ENCODE peak calls at places on chromosomes 3 and 15, in nine cellular contexts. B, E, Y, I, L, T, P, A and C are unnamed samples.
A peak's percentile ranks its signal among the peaks of the same experiment; 100 is the strongest.

GRCh38 chr3:59678042-59678707 is 628.4 kb upstream of the CFAP20DC start:
- DNase-seq in B (peak; percentile 30), E (no peak), Y (no peak), I (no peak), L (peak; percentile 48), T (no peak), P (no peak), A (no peak), C (no peak)

GRCh38 chr3:143352031-143352623 is 232.6 kb downstream of the CHST2 start:
- DNase-seq in B (no peak), E (no peak), Y (no peak), I (no peak), L (no peak), T (no peak), P (no peak), A (no peak), C (no peak)

GRCh38 chr15:66997212-66997611 is 68.2 kb upstream of the SMAD3 start:
- DNase-seq in B (peak; percentile 85), E (peak; percentile 91), Y (no peak), I (no peak), L (no peak), T (no peak), P (peak; percentile 19), A (no peak), C (peak; percentile 24)

GRCh38 chr15:95557226-95558046 is 773.1 kb upstream of the NR2F2 start:
- DNase-seq in B (peak; percentile 90), E (peak; percentile 93), Y (no peak), I (no peak), L (no peak), T (no peak), P (peak; percentile 56), A (peak; percentile 55), C (peak; percentile 78)

GRCh38 chr3:38150780-38151528 is 12.5 kb downstream of the MYD88 start:
- DNase-seq in B (no peak), E (no peak), Y (peak; percentile 9), I (no peak), L (no peak), T (no peak), P (no peak), A (no peak), C (no peak)

GRCh38 chr3:38576131-38577088 is 73.1 kb downstream of the SCN5A start:
- DNase-seq in B (no peak), E (no peak), Y (peak; percentile 66), I (no peak), L (no peak), T (no peak), P (no peak), A (no peak), C (no peak)

GRCh38 chr15:89809093-89809786 is 5.4 kb downstream of the ANPEP start:
- DNase-seq in B (no peak), E (no peak), Y (no peak), I (no peak), L (no peak), T (no peak), P (no peak), A (no peak), C (peak; percentile 72)

GRCh38 chr3:99808163-99808794 is 9.4 kb upstream of the CMSS1 start:
- DNase-seq in B (peak; percentile 59), E (peak; percentile 76), Y (no peak), I (no peak), L (no peak), T (no peak), P (peak; percentile 62), A (peak; percentile 63), C (peak; percentile 52)

GRCh38 chr3:39361252-39361927 is 21.8 kb upstream of the SLC25A38 start:
- DNase-seq in B (no peak), E (no peak), Y (no peak), I (no peak), L (no peak), T (no peak), P (no peak), A (no peak), C (no peak)

GRCh38 chr15:64452988-64453688 is 7.2 kb upstream of the ZNF609 start:
- DNase-seq in B (no peak), E (no peak), Y (no peak), I (no peak), L (no peak), T (peak; percentile 63), P (no peak), A (no peak), C (peak; percentile 10)

GRCh38 chr3:108053025-108053424 is 37.8 kb downstream of the CD47 start:
- DNase-seq in B (peak; percentile 18), E (no peak), Y (no peak), I (no peak), L (peak; percentile 68), T (no peak), P (peak; percentile 46), A (no peak), C (peak; percentile 67)

GRCh38 chr3:52213901-52214300 is 11.5 kb downstream of the TLR9 start:
- DNase-seq in B (no peak), E (no peak), Y (no peak), I (no peak), L (no peak), T (no peak), P (no peak), A (no peak), C (no peak)

GRCh38 chr15:63604281-63604680 is 7.1 kb downstream of the FBXL22 start:
- DNase-seq in B (no peak), E (no peak), Y (no peak), I (no peak), L (no peak), T (no peak), P (no peak), A (no peak), C (no peak)

GRCh38 chr3:186526256-186526606 is 17.9 kb downstream of the CRYGS start:
- DNase-seq in B (no peak), E (no peak), Y (no peak), I (no peak), L (no peak), T (no peak), P (no peak), A (no peak), C (peak; percentile 42)

GRCh38 chr3:168047190-168047795 is 48.4 kb downstream of the GOLIM4 start:
- DNase-seq in B (peak; percentile 73), E (peak; percentile 77), Y (no peak), I (no peak), L (no peak), T (no peak), P (peak; percentile 36), A (peak; percentile 53), C (no peak)

GRCh38 chr15:47415539-47415971 is 301.8 kb upstream of the SEMA6D start:
- DNase-seq in B (no peak), E (peak; percentile 23), Y (no peak), I (no peak), L (no peak), T (no peak), P (no peak), A (no peak), C (no peak)

GRCh38 chr15:25825215-25825614 is 37.9 kb downstream of the ATP10A start:
- DNase-seq in B (no peak), E (no peak), Y (no peak), I (no peak), L (no peak), T (no peak), P (no peak), A (no peak), C (no peak)

GRCh38 chr3:20250786-20251185 is 64.8 kb upstream of the SGO1 start:
- DNase-seq in B (no peak), E (no peak), Y (no peak), I (no peak), L (no peak), T (no peak), P (no peak), A (no peak), C (no peak)

GRCh38 chr3:123688241-123688747 is 103.4 kb upstream of the HACD2 start:
- DNase-seq in B (peak; percentile 90), E (peak; percentile 99), Y (no peak), I (no peak), L (no peak), T (no peak), P (peak; percentile 12), A (no peak), C (peak; percentile 97)

GRCh38 chr3:98972155-98972554 is 70.7 kb upstream of the DCBLD2 start:
- DNase-seq in B (peak; percentile 97), E (peak; percentile 96), Y (no peak), I (no peak), L (no peak), T (no peak), P (no peak), A (no peak), C (peak; percentile 22)

GRCh38 chr15:48671381-48672022 is 26.0 kb upstream of the FBN1 start:
- DNase-seq in B (peak; percentile 85), E (peak; percentile 89), Y (no peak), I (peak; percentile 77), L (peak; percentile 32), T (peak; percentile 57), P (no peak), A (no peak), C (peak; percentile 91)

GRCh38 chr15:39589815-39590644 is 9.2 kb downstream of the THBS1 start:
- DNase-seq in B (no peak), E (peak; percentile 14), Y (no peak), I (no peak), L (no peak), T (no peak), P (no peak), A (no peak), C (no peak)

GRCh38 chr3:165725296-165725695 is 111.9 kb downstream of the BCHE start:
- DNase-seq in B (no peak), E (peak; percentile 7), Y (no peak), I (no peak), L (no peak), T (no peak), P (no peak), A (no peak), C (no peak)

GRCh38 chr15:71314956-71315537 is 199.8 kb downstream of the THSD4 start:
- DNase-seq in B (no peak), E (no peak), Y (no peak), I (no peak), L (no peak), T (no peak), P (no peak), A (no peak), C (no peak)

GRCh38 chr3:127438951-127439350 is 151.1 kb upstream of the PRR20G start:
- DNase-seq in B (no peak), E (no peak), Y (peak; percentile 45), I (no peak), L (peak; percentile 15), T (peak; percentile 8), P (no peak), A (no peak), C (no peak)

GRCh38 chr3:149673393-149673792 is 15.6 kb upstream of the WWTR1 start:
- DNase-seq in B (no peak), E (peak; percentile 75), Y (no peak), I (no peak), L (no peak), T (no peak), P (no peak), A (no peak), C (peak; percentile 50)

GRCh38 chr3:106512846-106513245 is 644.0 kb upstream of the CBLB start:
- DNase-seq in B (no peak), E (no peak), Y (no peak), I (no peak), L (no peak), T (no peak), P (no peak), A (no peak), C (no peak)

GRCh38 chr3:128080323-128080898 is 28.2 kb downstream of the SEC61A1 start:
- DNase-seq in B (peak; percentile 79), E (peak; percentile 97), Y (peak; percentile 26), I (no peak), L (peak; percentile 31), T (no peak), P (no peak), A (no peak), C (peak; percentile 67)

GRCh38 chr3:24088782-24089181 is 143.7 kb downstream of the NR1D2 start:
- DNase-seq in B (peak; percentile 20), E (peak; percentile 41), Y (no peak), I (no peak), L (no peak), T (no peak), P (no peak), A (peak; percentile 55), C (no peak)